ENCODE peak calls at places on chromosomes 12 and 14, in seven cellular contexts. U is stomach, Q is right atrium auricular region, X is lung, H is pancreas, L is cardiac muscle cell, T is fibroblast of pulmonary artery. V is an unnamed sample.

GRCh38 chr12:32939801-32940200 is 43.2 kb upstream of the PKP2 start:
- DNase-seq in U (no peak), Q (no peak), X (no peak), H (no peak), L (no peak), T (no peak), V (no peak)

GRCh38 chr14:68979722-68980552 is 835 bp upstream of the ACTN1 start:
- DNase-seq in U (peak; percentile 54), Q (no peak), X (no peak), H (peak; percentile 82), L (peak; percentile 62), T (no peak), V (no peak)

GRCh38 chr14:32201196-32201815 is 539 bp upstream of the RNU6-7 start:
- DNase-seq in U (peak; percentile 80), Q (peak; percentile 73), X (peak; percentile 88), H (peak; percentile 95), L (peak; percentile 95), T (peak; percentile 55), V (no peak)

GRCh38 chr12:11568762-11569478 is 80.6 kb upstream of the ETV6 start:
- DNase-seq in U (no peak), Q (no peak), X (no peak), H (no peak), L (no peak), T (no peak), V (no peak)

GRCh38 chr14:24938593-24938992 is 111.4 kb downstream of the STXBP6 start:
- DNase-seq in U (no peak), Q (no peak), X (no peak), H (no peak), L (no peak), T (no peak), V (no peak)

GRCh38 chr12:54329756-54330155 is 4.8 kb downstream of the COPZ1 start:
- DNase-seq in U (no peak), Q (no peak), X (no peak), H (no peak), L (no peak), T (no peak), V (no peak)

GRCh38 chr14:104353221-104353920 is 215.0 kb downstream of the KIF26A start:
- DNase-seq in U (peak; percentile 16), Q (no peak), X (no peak), H (no peak), L (no peak), T (no peak), V (no peak)

GRCh38 chr12:24133385-24133784 is 183.9 kb upstream of the SOX5 start:
- DNase-seq in U (no peak), Q (no peak), X (no peak), H (no peak), L (no peak), T (no peak), V (no peak)

GRCh38 chr12:127411141-127411915 is 855.6 kb upstream of the TMEM132C start:
- DNase-seq in U (no peak), Q (no peak), X (no peak), H (no peak), L (no peak), T (no peak), V (no peak)

GRCh38 chr14:73792476-73792875 is 59.2 kb upstream of the PTGR2 start:
- DNase-seq in U (no peak), Q (no peak), X (no peak), H (no peak), L (peak; percentile 35), T (no peak), V (no peak)

GRCh38 chr14:75200451-75200850 is 24.0 kb upstream of the TMED10 start:
- DNase-seq in U (peak; percentile 87), Q (no peak), X (peak; percentile 82), H (no peak), L (no peak), T (no peak), V (no peak)

GRCh38 chr14:72850360-72850759 is 43.5 kb downstream of the DPF3 start:
- DNase-seq in U (no peak), Q (no peak), X (no peak), H (no peak), L (no peak), T (no peak), V (no peak)

GRCh38 chr12:91370086-91370868 is 187.7 kb upstream of the DCN start:
- DNase-seq in U (no peak), Q (no peak), X (no peak), H (no peak), L (no peak), T (no peak), V (no peak)

GRCh38 chr14:92409069-92409468 is 86.1 kb downstream of the SLC24A4 start:
- DNase-seq in U (no peak), Q (peak; percentile 66), X (no peak), H (no peak), L (no peak), T (peak; percentile 88), V (no peak)

DNA sequence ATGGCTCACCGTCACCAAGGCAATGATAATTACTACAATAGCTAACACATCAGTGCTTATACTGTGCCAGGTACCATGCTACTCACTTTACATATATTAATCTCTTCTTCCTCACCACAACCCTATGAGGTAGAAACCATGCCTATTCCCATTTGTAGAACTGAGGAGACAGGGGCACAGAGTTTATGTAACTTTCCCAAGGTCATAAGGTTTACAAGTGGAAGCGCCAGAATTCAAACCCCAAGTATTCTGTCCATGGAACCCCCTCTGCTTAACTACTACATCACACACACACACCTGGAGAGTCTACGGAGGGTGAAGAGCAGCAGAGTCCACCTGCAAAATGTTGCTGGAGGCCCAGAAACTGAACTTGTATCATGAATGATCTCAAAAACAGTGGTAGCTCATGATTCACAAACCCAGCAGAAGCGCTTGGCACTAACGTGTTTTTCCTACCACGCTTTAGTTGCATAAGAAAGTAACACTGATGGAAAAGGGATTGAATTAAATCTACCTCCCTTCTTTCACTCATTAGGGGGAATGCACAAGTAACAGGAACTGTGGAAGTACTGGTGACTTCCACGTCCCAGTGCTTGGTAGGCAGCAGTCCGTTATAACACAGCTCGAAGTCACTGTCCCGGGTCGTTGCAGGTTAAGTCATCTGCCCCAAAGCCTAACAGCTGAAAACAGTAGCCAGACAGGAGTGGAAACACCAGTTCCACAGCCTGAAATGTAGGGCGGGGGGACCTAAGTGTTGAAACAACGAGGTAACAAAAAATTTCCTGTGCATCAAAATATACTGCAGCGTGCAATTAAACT is 2.0 kb downstream of the ITPR2 start:
- DNase-seq in U (no peak), Q (no peak), X (no peak), H (no peak), L (no peak), T (no peak), V (no peak)
- H3K4me3 ChIP-seq in U (peak overlapping the region; percentile 28), Q (peak overlapping the region; percentile 27), X (no peak overlapping the region), H (peak overlapping the region; percentile 34), L (no peak overlapping the region), T (peak overlapping the region; percentile 40), V (no peak overlapping the region)

GRCh38 chr12:26372856-26373255 is 177.5 kb downstream of the SSPN start:
- DNase-seq in U (no peak), Q (no peak), X (no peak), H (no peak), L (no peak), T (no peak), V (no peak)
- TF ChIP-seq CTCF in U (no peak), Q (no peak), X (no peak), H (no peak), L (no peak), T (no peak), V (no peak)

GRCh38 chr14:99946652-99947489 is 118.4 kb upstream of the EVL start:
- DNase-seq in U (peak; percentile 55), Q (no peak), X (no peak), H (no peak), L (peak; percentile 64), T (no peak), V (no peak)
- H3K4me3 ChIP-seq in U (peak overlapping the region; percentile 25), Q (no peak overlapping the region), X (no peak overlapping the region), H (no peak overlapping the region), L (peak overlapping the region; percentile 4), T (no peak overlapping the region), V (no peak overlapping the region)

GRCh38 chr12:56348776-56349175 is 10.1 kb downstream of the IL23A start:
- DNase-seq in U (no peak), Q (no peak), X (no peak), H (no peak), L (no peak), T (no peak), V (no peak)

GRCh38 chr12:56351325-56351724 is 8.6 kb downstream of the STAT2 start:
- DNase-seq in U (no peak), Q (no peak), X (no peak), H (no peak), L (no peak), T (no peak), V (no peak)

GRCh38 chr12:56350662-56351061 is 9.2 kb downstream of the STAT2 start:
- DNase-seq in U (no peak), Q (no peak), X (no peak), H (no peak), L (no peak), T (no peak), V (no peak)

DNA sequence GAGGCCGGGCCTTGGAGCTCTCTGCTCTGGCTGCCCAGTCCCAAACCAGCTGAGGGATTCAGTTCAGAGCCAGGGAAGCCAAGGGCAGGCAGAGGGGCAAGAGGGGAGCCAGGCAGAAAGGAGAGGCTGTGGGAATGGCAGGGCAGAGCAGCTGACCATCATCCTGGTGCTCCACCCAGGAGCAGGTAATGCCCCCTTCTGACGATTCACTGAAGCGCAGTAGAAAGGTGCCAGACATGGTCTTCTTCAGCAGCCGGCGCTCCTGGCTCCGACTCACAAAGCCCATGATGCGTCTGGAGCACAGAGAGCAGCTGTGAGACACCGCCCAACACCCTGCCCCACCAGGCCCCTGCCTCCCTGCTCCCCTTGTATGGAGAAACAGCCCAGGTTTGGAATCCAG is 8.0 kb downstream of the IL23A start:
- DNase-seq in U (no peak), Q (no peak), X (no peak), H (no peak), L (no peak), T (no peak), V (no peak)
- TF ChIP-seq CTCF in U (no peak), Q (no peak), X (no peak), H (no peak), L (no peak), T (peak; percentile 3), V (no peak)

DNA sequence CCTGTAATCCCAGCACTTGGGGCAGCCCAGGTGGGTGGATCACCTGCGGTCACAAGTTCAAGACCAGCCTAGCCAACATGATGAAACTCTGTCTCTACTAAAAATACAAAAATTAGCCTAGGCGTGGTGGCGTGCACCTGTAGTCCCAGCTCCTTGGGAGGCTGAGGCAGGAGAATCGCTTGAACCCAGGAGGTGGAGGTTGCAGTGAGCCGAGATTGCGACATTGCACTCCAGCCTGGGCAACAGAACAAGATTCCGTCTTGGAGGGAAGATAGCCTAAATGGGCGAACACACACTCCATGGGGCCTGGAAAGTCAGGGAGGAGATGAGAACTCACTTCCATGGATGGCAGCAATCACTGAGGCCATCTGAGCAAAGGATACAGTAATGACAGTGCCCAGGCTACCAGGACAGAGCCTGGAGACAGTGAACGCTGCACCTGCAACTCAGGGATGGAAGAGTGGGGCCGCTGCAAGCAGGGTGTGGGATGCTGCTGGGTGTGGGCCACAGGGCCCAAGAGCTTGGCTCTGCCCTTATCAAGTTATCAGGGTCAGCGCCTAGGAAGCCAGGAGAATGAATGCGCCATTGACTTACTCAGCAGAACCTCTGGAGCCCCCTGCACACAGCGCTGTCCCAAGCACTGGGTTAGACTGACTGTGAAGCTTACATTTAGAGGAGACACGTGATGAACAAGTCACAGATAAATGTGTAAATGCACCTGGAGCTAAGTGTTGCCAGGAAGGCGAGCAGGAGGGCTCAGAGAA is 28.9 kb downstream of the FOXN3 start:
- DNase-seq in U (no peak), Q (no peak), X (no peak), H (no peak), L (no peak), T (no peak), V (no peak)
- H3K4me3 ChIP-seq in U (no peak overlapping the region), Q (no peak overlapping the region), X (no peak overlapping the region), H (no peak overlapping the region), L (no peak overlapping the region), T (no peak overlapping the region), V (no peak overlapping the region)